ENCODE peak calls at places on chromosomes 1 and 21, in seven cellular contexts. V, G, J, E, C, M and N are unnamed samples.

GRCh38 chr1:6162341-6162740 is 17.8 kb downstream of the CHD5 start:
- DNase-seq in M (no peak), J (no peak), V (no peak), E (no peak), C (no peak), G (no peak), N (no peak)

GRCh38 chr1:241918879-241919278 is 38.7 kb upstream of the BECN2 start:
- DNase-seq in E (no peak), M (no peak), C (no peak), J (no peak), G (no peak), V (no peak), N (no peak)

GRCh38 chr1:56135864-56136147 is 443.6 kb downstream of the PLPP3 start:
- DNase-seq in V (no peak), M (no peak), J (no peak), E (no peak), G (no peak), C (no peak), N (no peak)

GRCh38 chr1:165928075-165928731 is 100.8 kb downstream of the UCK2 start:
- DNase-seq in C (no peak), G (peak), E (no peak), M (peak), V (peak), J (peak), N (no peak)

GRCh38 chr1:6891781-6892579 is 106.7 kb downstream of the CAMTA1 start:
- DNase-seq in E (no peak), C (no peak), G (no peak), V (no peak), M (no peak), J (no peak), N (no peak)

GRCh38 chr1:11514366-11514765 is 35.4 kb downstream of the DISP3 start:
- DNase-seq in E (no peak), M (no peak), V (no peak), G (no peak), C (no peak), J (no peak), N (no peak)

GRCh38 chr1:183480971-183481431 is 8.7 kb downstream of the SMG7 start:
- DNase-seq in M (no peak), J (no peak), E (no peak), C (no peak), G (no peak), V (no peak), N (no peak)

GRCh38 chr1:208047476-208047934 is 136.6 kb upstream of the CD34 start:
- DNase-seq in C (no peak), G (no peak), E (peak), J (no peak), V (no peak), M (peak), N (no peak)

GRCh38 chr1:115762792-115763191 is 5.7 kb downstream of the CASQ2 start:
- DNase-seq in C (no peak), G (no peak), V (no peak), M (no peak), J (no peak), E (no peak), N (no peak)

GRCh38 chr1:214198571-214198970 is 82.4 kb upstream of the SMYD2 start:
- DNase-seq in C (no peak), E (no peak), M (no peak), V (no peak), G (no peak), J (no peak), N (no peak)

GRCh38 chr1:30809514-30810263 is 52.1 kb upstream of the LAPTM5 start:
- DNase-seq in J (no peak), E (no peak), M (no peak), G (peak), V (no peak), C (no peak), N (no peak)

GRCh38 chr1:98793136-98793535 is 131.6 kb downstream of the SNX7 start:
- DNase-seq in G (no peak), C (no peak), V (no peak), J (no peak), E (no peak), M (no peak), N (no peak)

GRCh38 chr1:189211742-189212141 is 1265.9 kb downstream of the BRINP3 start:
- DNase-seq in J (no peak), G (no peak), C (no peak), E (no peak), M (no peak), V (no peak), N (no peak)

GRCh38 chr1:53508991-53509663 is 49.9 kb downstream of the DMRTB1 start:
- DNase-seq in J (no peak), M (no peak), C (no peak), G (no peak), V (no peak), E (no peak), N (no peak)

GRCh38 chr1:39659538-39659937 is 12.4 kb downstream of the NT5C1A start:
- DNase-seq in G (no peak), E (no peak), C (no peak), J (no peak), M (no peak), V (no peak), N (no peak)

GRCh38 chr1:157154940-157155514 is 16.8 kb upstream of the ETV3 start:
- DNase-seq in M (no peak), V (no peak), C (no peak), G (no peak), J (no peak), E (peak), N (no peak)

GRCh38 chr21:45209685-45210284 is 77.9 kb downstream of the POFUT2 start:
- DNase-seq in C (no peak), E (no peak), G (no peak), M (no peak), J (no peak), V (no peak), N (no peak)

GRCh38 chr21:21174676-21175075 is 176.5 kb downstream of the NCAM2 start:
- DNase-seq in J (no peak), C (no peak), E (no peak), G (no peak), V (no peak), M (no peak), N (no peak)

GRCh38 chr1:147242449-147243227 is at the start of gene CHD1L:
- DNase-seq in J (peak), G (peak), V (peak), E (peak), C (peak), M (peak), N (peak)

GRCh38 chr1:22749503-22749902 is 38.9 kb downstream of the EPHB2 start:
- DNase-seq in G (no peak), J (no peak), C (no peak), V (no peak), E (no peak), M (no peak), N (no peak)

GRCh38 chr1:246324711-246325110 is 182.4 kb downstream of the SMYD3 start:
- DNase-seq in M (no peak), V (no peak), C (no peak), G (no peak), E (no peak), J (no peak), N (no peak)

GRCh38 chr1:106814418-106814817 is 242.1 kb upstream of the PRMT6 start:
- DNase-seq in M (no peak), V (no peak), G (no peak), E (no peak), J (no peak), C (no peak), N (no peak)

GRCh38 chr1:111605553-111605952 is 14.0 kb upstream of the RAP1A start:
- DNase-seq in C (no peak), J (no peak), E (peak), M (no peak), V (no peak), G (no peak), N (no peak)

GRCh38 chr1:113904292-113904673 is 316 bp downstream of the AP4B1 start:
- DNase-seq in J (no peak), C (no peak), V (no peak), M (no peak), E (no peak), G (no peak), N (no peak)

GRCh38 chr1:226109829-226110248 is 47.3 kb downstream of the H3-3A start:
- DNase-seq in G (peak), C (peak), E (peak), V (peak), J (peak), M (peak), N (no peak)

GRCh38 chr21:44006656-44007055 is 5.5 kb upstream of the TRAPPC10 start:
- DNase-seq in M (no peak), G (no peak), V (no peak), J (no peak), E (no peak), C (no peak), N (no peak)

GRCh38 chr1:222054416-222054815 is 312.5 kb upstream of the DUSP10 start:
- DNase-seq in E (no peak), C (no peak), V (no peak), J (no peak), M (no peak), G (no peak), N (no peak)

GRCh38 chr1:42931108-42931539 is 27.5 kb downstream of the SLC2A1 start:
- DNase-seq in J (peak), E (peak), G (peak), V (peak), M (no peak), C (no peak), N (no peak)